ENCODE peak calls at places on chromosomes 5 and 9, in five cellular contexts. Y is aorta; Q is endothelial cell; S is stimulated activated CD8-positive, alpha-beta memory T cell treated with anti-CD3 and anti-CD28 coated beads, Interleukin-7, amount 100 ng/mL, for 1 hour; G is adipocyte. E is an unnamed sample.
A peak's percentile ranks its signal among the peaks of the same experiment; 100 is the strongest.

GRCh38 chr5:74801941-74802340 is 34.9 kb downstream of the NSA2 start:
- DNase-seq in G (no peak), Y (no peak), S (no peak), Q (no peak), E (no peak)

GRCh38 chr9:96258967-96259366 is 43.0 kb downstream of the HSD17B3 start:
- DNase-seq in Q (no peak), S (no peak), G (no peak), Y (no peak), E (no peak)

GRCh38 chr5:158313027-158313738 is 454.2 kb upstream of the CLINT1 start:
- DNase-seq in G (no peak), S (no peak), Y (no peak), Q (no peak), E (no peak)

GRCh38 chr5:16864566-16864965 is 71.5 kb downstream of the MYO10 start:
- DNase-seq in Y (no peak), S (no peak), G (no peak), Q (no peak), E (no peak)

GRCh38 chr9:72775570-72775969 is 177.3 kb downstream of the ALDH1A1 start:
- DNase-seq in Y (no peak), Q (no peak), G (no peak), S (no peak), E (no peak)

GRCh38 chr9:35490910-35491465 is 1.1 kb downstream of the RUSC2 start:
- DNase-seq in Y (no peak), Q (no peak), S (no peak), G (peak; percentile 64), E (no peak)

GRCh38 chr5:67383451-67383850 is 186.9 kb upstream of the CD180 start:
- DNase-seq in S (no peak), Y (no peak), Q (no peak), G (peak; percentile 54), E (no peak)

GRCh38 chr5:82272957-82273356 is 5.2 kb downstream of the RPS23 start:
- DNase-seq in Q (no peak), S (no peak), Y (no peak), G (no peak), E (peak; percentile 79)

GRCh38 chr5:56177134-56177533 is 56.0 kb downstream of the ANKRD55 start:
- DNase-seq in Y (no peak), G (no peak), S (no peak), Q (no peak), E (no peak)

GRCh38 chr9:110969971-110970381 is 68.3 kb downstream of the LPAR1 start:
- DNase-seq in Q (no peak), S (no peak), Y (no peak), G (peak; percentile 68), E (no peak)

GRCh38 chr5:119070578-119070827 is 384 bp upstream of the DMXL1 start:
- DNase-seq in Q (no peak), S (no peak), Y (peak; percentile 92), G (peak; percentile 92), E (peak; percentile 94)

GRCh38 chr5:157574456-157575095 is 999 bp downstream of the ADAM19 start:
- DNase-seq in Q (peak; percentile 20), S (no peak), G (peak; percentile 57), Y (peak; percentile 60), E (peak; percentile 85)

GRCh38 chr5:15834596-15835245 is 334.7 kb downstream of the FBXL7 start:
- DNase-seq in S (no peak), Q (no peak), G (peak; percentile 81), Y (no peak), E (no peak)

GRCh38 chr9:133888779-133889491 is 103.2 kb downstream of the VAV2 start:
- DNase-seq in Y (no peak), G (no peak), S (no peak), Q (no peak), E (no peak)

E was measured in spleen.